ENCODE peak calls at places on chromosomes 4 and X, in six cellular contexts. Q is stomach, Y is colonic mucosa, C is GM23248, X is heart right ventricle, A is tibial nerve. F is an unnamed sample.

GRCh38 chrX:24372021-24372763 is 11.8 kb downstream of the SUPT20HL1 start:
- DNase-seq in Q (no peak), C (no peak), Y (no peak), X (no peak), A (no peak), F (no peak)

GRCh38 chr4:6116696-6117285 is 83.6 kb downstream of the JAKMIP1 start:
- DNase-seq in Q (peak; percentile 71), X (no peak), A (no peak), C (no peak), Y (no peak), F (no peak)

GRCh38 chrX:70166601-70167590 is 10.4 kb upstream of the DGAT2L6 start:
- DNase-seq in Y (no peak), C (peak; percentile 75), A (no peak), X (no peak), Q (no peak), F (no peak)

GRCh38 chr4:180134116-180134866 is 2108.9 kb upstream of the TENM3 start:
- DNase-seq in X (no peak), Q (no peak), Y (peak; percentile 33), C (no peak), A (no peak), F (no peak)

GRCh38 chr4:74365761-74366160 is 816 bp downstream of the EREG start:
- DNase-seq in X (peak; percentile 14), A (no peak), C (peak; percentile 23), Y (peak; percentile 73), Q (peak; percentile 45), F (no peak)

GRCh38 chrX:11755724-11756123 is 2.3 kb upstream of the MSL3 start:
- DNase-seq in Q (no peak), Y (no peak), C (no peak), X (no peak), A (no peak), F (no peak)

GRCh38 chrX:46226422-46226821 is 318.8 kb downstream of the ZNF674 start:
- DNase-seq in Y (no peak), Q (no peak), X (no peak), C (no peak), A (no peak), F (no peak)

GRCh38 chr4:131603705-131604104 is 1545.4 kb upstream of the PCDH10 start:
- DNase-seq in Q (no peak), C (no peak), A (no peak), X (no peak), Y (no peak), F (no peak)

GRCh38 chrX:138026211-138026610 is 460.3 kb downstream of the ZIC3 start:
- DNase-seq in A (no peak), C (peak; percentile 24), Q (no peak), X (no peak), Y (no peak), F (no peak)

GRCh38 chr4:16264798-16265197 is 38.5 kb upstream of the TAPT1 start:
- DNase-seq in C (peak; percentile 73), Y (no peak), A (no peak), X (no peak), Q (no peak), F (no peak)

GRCh38 chr4:128384091-128384520 is 96.5 kb upstream of the PGRMC2 start:
- DNase-seq in Y (no peak), X (no peak), C (peak; percentile 62), A (no peak), Q (no peak), F (no peak)
- H3K27ac ChIP-seq in Y (no peak overlapping the region), X (no peak overlapping the region), C (peak overlapping the region; percentile 39), A (no peak overlapping the region), Q (peak overlapping the region; percentile 70), F (no peak overlapping the region)

DNA sequence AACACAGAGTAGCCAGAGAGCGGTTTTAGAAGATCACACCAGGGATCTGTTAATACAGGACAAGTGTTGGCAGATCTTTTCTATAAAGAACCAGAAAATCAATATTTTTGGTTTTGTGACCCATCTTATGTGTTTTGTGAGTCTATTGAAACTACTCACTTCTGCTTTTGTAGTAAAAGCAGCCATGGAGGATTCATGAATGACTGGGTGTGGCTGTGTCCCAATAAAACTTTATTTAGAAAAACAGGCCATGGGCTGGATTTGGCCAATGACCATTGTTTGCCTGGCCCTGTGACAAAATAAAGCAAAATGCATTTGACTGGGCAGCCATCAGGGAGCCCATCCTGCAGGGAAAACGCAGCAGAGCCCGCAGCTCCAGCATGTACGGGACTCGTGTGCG is 99.9 kb upstream of the ADRA2C start:
- DNase-seq in X (no peak), A (no peak), Q (no peak), Y (no peak), C (no peak), F (no peak)
- H3K27ac ChIP-seq in X (no peak overlapping the region), A (no peak overlapping the region), Q (no peak overlapping the region), Y (no peak overlapping the region), C (no peak overlapping the region), F (no peak overlapping the region)

GRCh38 chr4:2835978-2836377 is 7.7 kb upstream of the ADD1 start:
- DNase-seq in C (no peak), Y (no peak), X (no peak), A (peak; percentile 11), Q (peak; percentile 19), F (no peak)
- H3K27ac ChIP-seq in C (no peak overlapping the region), Y (no peak overlapping the region), X (peak overlapping the region; percentile 78), A (no peak overlapping the region), Q (peak overlapping the region; percentile 8), F (no peak overlapping the region)

DNA sequence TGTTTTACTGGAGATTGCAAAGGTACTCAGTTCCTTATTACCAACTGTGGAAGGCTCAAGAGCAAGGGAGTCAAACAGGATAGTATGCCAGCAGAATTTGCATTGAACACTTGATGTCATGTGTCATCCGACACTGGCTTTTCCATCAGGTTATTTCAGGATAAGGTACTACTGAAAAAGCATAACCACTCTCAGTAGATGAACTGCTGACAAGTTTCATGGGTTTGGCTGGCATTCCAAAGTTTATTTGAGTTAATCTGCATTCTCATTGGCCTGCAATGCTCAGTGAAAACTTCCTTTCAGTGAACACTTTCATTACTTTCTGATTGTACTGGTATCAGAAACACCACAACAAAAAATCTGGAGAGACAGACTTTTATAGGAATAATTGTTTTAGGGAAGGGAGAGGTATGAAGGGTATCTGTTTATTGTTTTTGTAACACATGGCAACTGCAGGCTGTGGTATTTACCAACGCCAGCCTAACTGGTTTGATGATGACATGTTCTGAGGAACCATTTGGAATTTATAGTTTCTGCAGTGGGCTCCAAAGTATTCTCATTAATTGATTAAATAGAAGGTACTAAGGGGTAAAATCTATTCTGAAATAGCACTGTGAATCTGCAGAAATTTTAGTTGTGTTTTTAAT is 345.7 kb upstream of the NR3C2 start:
- DNase-seq in Y (peak; percentile 33), A (no peak), X (no peak), C (no peak), Q (no peak), F (no peak)
- H3K27ac ChIP-seq in Y (peak overlapping the region; percentile 65), A (no peak overlapping the region), X (no peak overlapping the region), C (no peak overlapping the region), Q (no peak overlapping the region), F (no peak overlapping the region)